ENCODE peak calls at places on chromosome 6, in seven cellular contexts. A is lung; R is AG10803; G is WTC11; Y is CD8-positive, alpha-beta T cell; U is cardiac muscle cell; K is gastrocnemius medialis. N is an unnamed sample.
A peak's percentile ranks its signal among the peaks of the same experiment; 100 is the strongest.

GRCh38 chr6:88376759-88377387 is 210.7 kb upstream of the CNR1 start:
- DNase-seq in Y (no peak), K (no peak), R (peak; percentile 80), A (no peak), G (no peak), U (peak; percentile 78), N (no peak)

GRCh38 chr6:23111984-23112383 is 542.6 kb downstream of the HDGFL1 start:
- DNase-seq in A (no peak), G (no peak), K (no peak), U (no peak), Y (no peak), R (peak; percentile 73), N (no peak)

GRCh38 chr6:52522151-52522626 is 54.7 kb downstream of the TRAM2 start:
- DNase-seq in U (peak; percentile 80), K (peak; percentile 60), R (peak; percentile 69), Y (no peak), G (no peak), A (no peak), N (no peak)

GRCh38 chr6:169140986-169141495 is 112.6 kb downstream of the THBS2 start:
- DNase-seq in U (no peak), Y (no peak), K (no peak), R (no peak), A (no peak), G (no peak), N (no peak)

GRCh38 chr6:92377137-92377536 is 1042.2 kb downstream of the EPHA7 start:
- DNase-seq in G (no peak), K (no peak), A (no peak), U (no peak), R (no peak), Y (no peak), N (no peak)

GRCh38 chr6:16322666-16323312 is 84.4 kb downstream of the GMPR start:
- DNase-seq in A (peak; percentile 56), G (no peak), R (peak; percentile 85), U (peak; percentile 80), K (peak; percentile 93), Y (peak; percentile 57), N (no peak)

GRCh38 chr6:32792901-32793400 is 23.9 kb downstream of the HLA-DOB start:
- DNase-seq in Y (no peak), U (no peak), A (no peak), K (no peak), G (no peak), R (no peak), N (no peak)

GRCh38 chr6:26427093-26427809 is 13.1 kb upstream of the BTN3A3 start:
- DNase-seq in K (no peak), A (no peak), Y (no peak), U (no peak), R (no peak), G (no peak), N (no peak)

GRCh38 chr6:127606131-127606562 is 29.2 kb downstream of the C6orf58 start:
- DNase-seq in G (peak; percentile 24), A (no peak), Y (no peak), U (peak; percentile 50), K (no peak), R (peak; percentile 40), N (no peak)

DNA sequence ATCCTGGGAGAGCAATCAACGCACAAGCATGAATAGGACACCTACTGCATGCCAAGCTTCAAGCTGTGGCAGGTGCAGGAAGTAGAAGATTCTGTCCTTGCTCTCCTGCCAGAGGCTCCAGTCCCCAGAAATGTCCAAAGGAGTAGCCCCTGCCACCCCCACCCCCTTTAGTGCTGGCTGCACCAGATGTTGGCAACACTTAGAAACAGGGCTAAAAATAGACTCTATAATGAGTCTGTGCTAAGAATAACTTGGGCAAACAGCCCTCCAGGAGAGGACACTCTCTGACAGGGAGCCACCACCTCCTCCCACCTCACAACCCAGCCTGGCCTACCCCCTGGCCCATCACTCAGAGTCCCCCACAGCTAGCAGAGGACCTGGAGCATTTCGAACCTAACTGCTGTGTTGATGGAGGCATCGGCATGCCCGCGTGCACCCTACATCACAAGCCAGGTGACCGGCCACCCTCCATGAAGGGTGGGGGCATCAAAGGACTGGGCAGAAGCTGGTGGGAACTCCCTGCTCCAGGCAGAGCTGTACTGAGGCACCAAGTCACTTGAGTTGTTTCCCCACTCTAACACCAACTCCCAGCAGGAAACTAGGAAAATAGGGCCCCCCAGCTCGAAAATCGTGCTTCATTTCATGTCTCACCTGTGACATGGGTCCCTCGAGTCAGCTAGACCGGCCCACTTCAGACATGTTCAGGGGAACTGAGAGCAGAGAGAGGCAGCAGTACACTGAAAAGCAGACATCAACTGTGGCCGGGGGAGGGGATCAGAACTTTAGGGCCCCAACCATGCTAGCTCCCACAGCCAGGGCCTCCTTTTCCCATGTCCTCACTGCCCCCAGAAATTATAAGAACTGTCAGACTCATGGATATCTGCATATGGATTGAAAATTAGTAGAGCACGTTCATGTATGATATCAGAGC is 18.6 kb downstream of the TFEB start:
- DNase-seq in R (no peak), G (no peak), K (peak; percentile 80), A (no peak), U (no peak), Y (no peak), N (no peak)
- TF ChIP-seq CTCF in R (no peak), G (no peak), K (no peak), A (no peak), U (no peak), Y (no peak), N (no peak)

DNA sequence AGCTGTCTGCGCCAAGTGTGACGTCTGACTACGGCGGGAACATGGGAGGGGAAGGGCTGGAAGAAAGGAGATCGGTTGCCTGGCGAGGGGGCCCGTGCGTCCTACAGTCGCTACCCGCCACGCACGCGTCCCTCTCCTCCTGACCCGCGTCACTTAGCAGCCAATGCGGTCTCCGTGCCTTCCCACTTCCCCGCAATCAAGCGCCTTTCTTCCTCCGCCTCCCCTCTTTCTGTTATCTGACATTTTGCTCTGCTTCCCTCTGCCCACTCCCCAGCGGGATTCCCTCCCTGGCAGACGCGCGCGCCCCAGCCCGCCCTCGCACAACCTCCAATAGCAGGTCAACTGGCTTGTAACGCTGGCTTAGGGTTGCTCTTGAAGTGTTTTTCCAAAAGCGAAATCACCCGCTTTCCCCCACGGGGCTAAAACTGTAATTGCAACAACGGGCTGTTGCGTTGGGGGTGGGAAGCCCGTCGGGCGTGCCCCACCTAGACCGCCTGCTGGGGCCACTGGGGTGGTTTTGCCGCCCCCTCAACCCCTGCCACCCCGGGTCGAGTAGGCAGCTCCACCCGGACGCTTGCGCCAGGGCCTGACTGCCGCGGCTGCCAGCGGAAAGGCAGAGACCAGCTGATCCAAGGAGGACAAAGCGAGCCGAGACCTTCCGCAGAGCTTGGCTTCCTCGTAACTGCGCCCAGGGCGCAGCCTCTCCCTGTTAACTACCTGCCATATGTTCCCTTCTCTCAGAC is 6.2 kb upstream of the SOX4 start:
- DNase-seq in A (peak; percentile 67), U (peak; percentile 83), R (peak; percentile 53), K (peak; percentile 43), G (peak; percentile 63), Y (no peak), N (no peak)
- TF ChIP-seq CTCF in A (no peak), U (peak; percentile 31), R (peak; percentile 38), K (no peak), G (no peak), Y (peak; percentile 17), N (no peak)

DNA sequence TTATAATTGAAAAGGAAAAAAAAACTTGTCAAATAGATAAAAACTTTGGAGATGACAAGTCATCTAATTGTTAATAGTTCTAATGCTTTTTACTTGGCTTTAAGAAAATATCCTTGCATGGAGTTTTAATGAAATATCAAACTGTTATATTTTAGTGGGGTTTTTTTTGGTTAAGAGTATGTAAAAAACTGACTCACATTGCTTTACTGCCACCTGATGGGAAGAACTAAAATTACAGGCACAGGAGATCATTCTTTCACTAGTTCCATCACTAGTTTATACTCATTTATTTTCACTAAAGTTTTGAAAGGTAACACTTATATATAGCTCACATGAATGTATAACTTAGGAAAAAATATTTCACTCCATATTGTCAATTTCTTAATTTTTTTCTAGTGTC is 309.1 kb downstream of the LMBRD1 start:
- DNase-seq in R (no peak), G (no peak), U (no peak), A (no peak), K (no peak), Y (no peak), N (no peak)
- TF ChIP-seq CTCF in R (peak; percentile 9), G (peak; percentile 66), U (no peak), A (no peak), K (no peak), Y (no peak), N (no peak)

GRCh38 chr6:118968416-118968815 is 33.5 kb upstream of the MCM9 start:
- DNase-seq in G (no peak), K (no peak), R (peak; percentile 8), A (no peak), U (peak; percentile 60), Y (no peak), N (no peak)
- TF ChIP-seq CTCF in G (no peak), K (peak; percentile 14), R (peak; percentile 35), A (no peak), U (peak; percentile 35), Y (no peak), N (no peak)

N was measured in omental fat pad.